ENCODE peak calls at places on chromosome 21, in six cellular contexts. Q is SJCRH30; K is adrenal gland; G is right lobe of liver; O is sigmoid colon; P is CD8-positive, alpha-beta memory T cell. C is an unnamed sample. For H3K4me1, the result is how much of the 10 kb centered on the place peaks cover.

GRCh38 chr21:43320526-43320925 is 106.4 kb downstream of the SIK1 start:
- DNase-seq in O (no peak), Q (no peak), K (no peak), P (no peak), G (peak), C (no peak)

GRCh38 chr21:42855143-42855936 is 24.0 kb downstream of the WDR4 start:
- DNase-seq in P (no peak), K (no peak), Q (no peak), O (no peak), G (no peak), C (peak)

GRCh38 chr21:22223385-22223784 is 1225.2 kb downstream of the NCAM2 start:
- DNase-seq in K (no peak), Q (no peak), O (no peak), P (no peak), G (no peak), C (no peak)

GRCh38 chr21:45537111-45537745 is 5.0 kb downstream of the SLC19A1 start:
- DNase-seq in K (peak), Q (no peak), O (peak), G (peak), P (no peak), C (peak)

GRCh38 chr21:35265170-35265877 is 216.2 kb upstream of the RUNX1 start:
- DNase-seq in K (no peak), Q (peak), P (no peak), O (no peak), G (no peak), C (no peak)

GRCh38 chr21:21199342-21200102 is 201.3 kb downstream of the NCAM2 start:
- DNase-seq in Q (no peak), O (no peak), G (no peak), P (no peak), K (no peak), C (no peak)

GRCh38 chr21:26810266-26810665 is 34.9 kb downstream of the ADAMTS1 start:
- DNase-seq in O (no peak), G (no peak), K (no peak), Q (no peak), P (no peak), C (no peak)

GRCh38 chr21:34986561-34987533 is 62.3 kb downstream of the RUNX1 start:
- DNase-seq in Q (no peak), G (no peak), O (peak), P (peak), K (no peak), C (no peak)

GRCh38 chr21:46111193-46111571 is 13.3 kb downstream of the COL6A2 start:
- DNase-seq in P (no peak), K (peak), O (peak), Q (peak), G (peak), C (peak)

GRCh38 chr21:41419921-41420862 is 5.8 kb upstream of the MX1 start:
- DNase-seq in Q (peak), P (peak), K (peak), G (peak), O (peak), C (peak)

GRCh38 chr21:42556960-42557359 is 43.3 kb downstream of the SLC37A1 start:
- DNase-seq in Q (no peak), O (peak), K (peak), G (peak), P (no peak), C (peak)

GRCh38 chr21:18549214-18549905 is 145.8 kb upstream of the TMPRSS15 start:
- DNase-seq in Q (no peak), P (no peak), K (no peak), G (no peak), O (no peak), C (no peak)

GRCh38 chr21:45248893-45249381 is 38.8 kb downstream of the POFUT2 start:
- DNase-seq in P (no peak), G (no peak), Q (peak), K (peak), O (peak), C (no peak)

GRCh38 chr21:29939859-29940245 is at the start of gene GRIK1:
- DNase-seq in G (no peak), P (no peak), K (peak), O (no peak), Q (no peak), C (no peak)

GRCh38 chr21:42616366-42617340 is 36.8 kb upstream of the PDE9A start:
- DNase-seq in K (no peak), Q (no peak), O (no peak), G (no peak), P (peak), C (peak)

GRCh38 chr21:43940672-43941071 is 71.4 kb upstream of the TRAPPC10 start:
- DNase-seq in O (no peak), P (no peak), G (no peak), K (no peak), Q (no peak), C (no peak)

GRCh38 chr21:29351691-29352090 is 53.0 kb downstream of the BACH1 start:
- DNase-seq in P (no peak), Q (peak), O (no peak), G (no peak), K (no peak), C (no peak)

GRCh38 chr21:16891821-16892220 is 621.0 kb upstream of the CXADR start:
- DNase-seq in K (no peak), G (no peak), Q (no peak), O (no peak), P (no peak), C (no peak)

GRCh38 chr21:46078984-46079356 is 18.9 kb upstream of the COL6A2 start:
- DNase-seq in G (no peak), P (no peak), Q (no peak), K (peak), O (no peak), C (no peak)

GRCh38 chr21:44686000-44686781 is 4.2 kb upstream of the KRTAP12-1 start:
- DNase-seq in G (no peak), O (no peak), K (no peak), Q (no peak), P (no peak), C (peak)

GRCh38 chr21:42568377-42568776 is 54.7 kb downstream of the SLC37A1 start:
- DNase-seq in Q (no peak), P (no peak), O (peak), K (peak), G (no peak), C (peak)

GRCh38 chr21:41680444-41681335 is 86.2 kb downstream of the RIPK4 start:
- DNase-seq in K (no peak), Q (no peak), P (no peak), O (no peak), G (no peak), C (peak)

GRCh38 chr21:31644648-31645047 is 14.8 kb upstream of the SOD1 start:
- DNase-seq in G (no peak), O (no peak), K (no peak), Q (no peak), P (no peak), C (no peak)

GRCh38 chr21:26982767-26983166 is 15.9 kb upstream of the ADAMTS5 start:
- DNase-seq in Q (no peak), P (no peak), K (peak), O (no peak), G (no peak), C (no peak)

GRCh38 chr21:34762761-34763160 is 94.0 kb downstream of the CLIC6 start:
- DNase-seq in K (no peak), P (no peak), O (no peak), Q (peak), G (no peak), C (no peak)

GRCh38 chr21:30234643-30235042 is 18.7 kb upstream of the CLDN8 start:
- DNase-seq in P (no peak), Q (no peak), K (no peak), O (no peak), G (no peak), C (no peak)

GRCh38 chr21:17359781-17360180 is 153.1 kb upstream of the CXADR start:
- DNase-seq in P (no peak), G (no peak), Q (no peak), O (no peak), K (no peak), C (no peak)

GRCh38 chr21:34510148-34511142 is 1.6 kb downstream of the KCNE1 start:
- DNase-seq in G (peak), K (peak), Q (peak), P (no peak), O (peak), C (peak)

GRCh38 chr21:18908641-18909040 is 505.1 kb upstream of the TMPRSS15 start:
- DNase-seq in Q (no peak), P (no peak), O (no peak), G (no peak), K (no peak), C (no peak)

GRCh38 chr21:41678016-41678935 is 88.6 kb downstream of the RIPK4 start:
- DNase-seq in K (no peak), P (no peak), O (no peak), Q (no peak), G (no peak), C (peak)

GRCh38 chr21:23249760-23250159 is 2251.6 kb downstream of the NCAM2 start:
- DNase-seq in O (no peak), G (no peak), K (no peak), P (no peak), Q (no peak), C (no peak)

GRCh38 chr21:34722684-34723300 is 54.0 kb downstream of the CLIC6 start:
- DNase-seq in G (no peak), P (peak), O (no peak), Q (no peak), K (no peak), C (no peak)

GRCh38 chr21:46136739-46137349 is 18.5 kb downstream of the FTCD start:
- DNase-seq in P (no peak), O (no peak), G (no peak), Q (no peak), K (no peak), C (no peak)

GRCh38 chr21:27269646-27270045 is 302.8 kb upstream of the ADAMTS5 start:
- DNase-seq in G (no peak), P (no peak), K (no peak), O (no peak), Q (no peak), C (no peak)

GRCh38 chr21:45525910-45526306 is 16.3 kb downstream of the SLC19A1 start:
- DNase-seq in Q (no peak), G (peak), O (peak), P (no peak), K (no peak), C (peak)

GRCh38 chr21:14598065-14598464 is 52.0 kb upstream of the SAMSN1 start:
- DNase-seq in G (no peak), O (no peak), P (no peak), K (no peak), Q (no peak), C (no peak)

GRCh38 chr21:14603202-14603601 is 57.1 kb upstream of the SAMSN1 start:
- DNase-seq in Q (no peak), P (no peak), O (no peak), G (no peak), K (no peak), C (no peak)

GRCh38 chr21:14607262-14607661 is 61.1 kb upstream of the SAMSN1 start:
- DNase-seq in P (no peak), Q (no peak), K (no peak), O (no peak), G (no peak), C (no peak)

GRCh38 chr21:14600569-14601308 is 54.6 kb upstream of the SAMSN1 start:
- DNase-seq in P (no peak), G (no peak), Q (peak), K (no peak), O (no peak), C (no peak)

GRCh38 chr21:14602418-14602987 is 56.4 kb upstream of the SAMSN1 start:
- DNase-seq in G (no peak), Q (no peak), P (no peak), K (no peak), O (no peak), C (no peak)
- H3K4me3 ChIP-seq in G (no peak), Q (no peak), P (peak), K (peak), O (no peak), C (peak)

GRCh38 chr21:36464590-36464989 is 15.3 kb downstream of the CLDN14 start:
- DNase-seq in P (no peak), K (no peak), O (no peak), G (no peak), Q (no peak), C (no peak)
- H3K4me1 ChIP-seq in P (under half), K (under half), O (under half), G (under half), Q (under half), C (under half)

DNA sequence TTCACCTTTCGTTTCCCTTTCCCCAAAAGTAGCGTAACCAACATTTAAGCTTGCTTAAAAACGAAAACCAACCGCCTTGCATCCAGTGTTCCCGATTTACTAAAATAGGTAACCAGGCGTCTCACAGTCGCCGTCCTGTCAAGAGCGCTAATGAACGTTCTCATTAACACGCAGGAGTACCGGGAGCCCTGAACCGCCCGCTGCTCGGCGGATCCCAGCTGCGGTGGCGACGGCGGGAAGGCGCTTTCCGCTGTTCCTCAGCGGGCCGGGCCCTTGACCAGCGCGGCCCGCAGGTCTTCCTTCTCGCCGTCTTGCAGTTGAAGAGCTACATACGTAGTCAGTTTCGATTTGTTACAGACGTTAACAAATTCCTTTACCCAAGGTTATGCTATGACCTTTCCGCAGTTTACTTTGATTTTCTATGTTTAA is 2.0 kb downstream of the OLIG1 start:
- DNase-seq in G (no peak), O (no peak), Q (no peak), K (no peak), P (no peak), C (no peak)
- H3K4me3 ChIP-seq in G (peak), O (peak), Q (peak), K (peak), P (peak), C (peak)

GRCh38 chr21:15774590-15774989 is 44.8 kb downstream of the USP25 start:
- DNase-seq in G (no peak), O (no peak), P (no peak), Q (no peak), K (no peak), C (no peak)
- H3K4me1 ChIP-seq in G (under half), O (half or more), P (under half), Q (under half), K (under half), C (under half)

GRCh38 chr21:37009740-37010341 is 3.3 kb downstream of the RIPPLY3 start:
- DNase-seq in K (peak), G (peak), P (peak), O (peak), Q (peak), C (peak)

GRCh38 chr21:37006243-37006520 is 320 bp upstream of the RIPPLY3 start:
- DNase-seq in Q (no peak), O (no peak), K (peak), G (no peak), P (no peak), C (no peak)

GRCh38 chr21:37006521-37007291 is at the start of gene RIPPLY3:
- DNase-seq in Q (no peak), P (peak), O (no peak), K (no peak), G (no peak), C (no peak)

GRCh38 chr21:37008705-37009104 is 2.2 kb downstream of the RIPPLY3 start:
- DNase-seq in G (no peak), Q (no peak), K (peak), P (no peak), O (no peak), C (peak)

DNA sequence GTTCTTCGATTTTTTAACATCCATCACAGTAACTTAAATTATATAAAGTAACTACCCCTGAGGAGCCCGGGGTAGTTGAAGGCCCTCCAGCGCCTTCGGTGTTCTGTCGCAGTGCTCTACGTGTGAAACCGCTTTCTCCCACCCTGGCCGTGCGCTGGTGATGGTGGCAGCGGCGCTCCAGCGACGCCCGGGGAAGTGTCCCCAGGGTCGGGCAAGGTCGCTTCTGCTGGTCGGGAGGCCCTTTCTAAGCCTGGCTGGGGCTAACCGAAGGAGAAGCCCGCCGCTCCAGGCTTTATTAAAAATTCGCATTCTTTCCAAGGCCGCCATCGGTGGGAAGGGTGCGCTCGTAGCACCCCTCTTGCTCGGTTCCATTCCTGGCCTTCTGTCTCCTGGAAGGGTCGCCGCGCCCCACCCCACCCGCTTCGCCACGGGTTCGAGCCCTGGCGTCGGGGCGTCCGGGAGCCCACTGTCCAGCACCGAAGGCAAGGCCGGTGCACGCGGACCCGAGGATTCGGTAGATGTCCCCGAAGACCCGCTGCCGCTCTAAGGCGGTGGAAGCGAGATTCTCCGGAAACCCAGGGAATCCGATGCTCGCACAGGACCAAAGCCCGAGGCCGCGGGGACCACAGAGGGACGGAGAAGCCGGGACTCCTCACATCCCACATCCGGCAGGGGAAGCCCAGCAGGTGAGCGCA is 807 bp upstream of the RIPPLY3 start:
- DNase-seq in Q (no peak), K (peak), O (no peak), G (no peak), P (no peak), C (no peak)
- H3K4me3 ChIP-seq in Q (no peak), K (peak), O (peak), G (peak), P (no peak), C (peak)

GRCh38 chr21:38798481-38798882 is 7.2 kb upstream of the ETS2 start:
- DNase-seq in P (no peak), O (no peak), G (no peak), Q (peak), K (no peak), C (no peak)

GRCh38 chr21:38798081-38798480 is 7.6 kb upstream of the ETS2 start:
- DNase-seq in G (no peak), P (no peak), K (no peak), O (no peak), Q (no peak), C (no peak)

GRCh38 chr21:38802050-38803026 is 3.4 kb upstream of the ETS2 start:
- DNase-seq in Q (no peak), G (no peak), K (no peak), P (no peak), O (no peak), C (no peak)

GRCh38 chr21:38800924-38801744 is 4.6 kb upstream of the ETS2 start:
- DNase-seq in K (no peak), P (no peak), G (no peak), O (no peak), Q (no peak), C (no peak)

GRCh38 chr21:38800046-38800758 is 5.5 kb upstream of the ETS2 start:
- DNase-seq in K (no peak), P (no peak), G (no peak), O (no peak), Q (no peak), C (no peak)
- H3K4me1 ChIP-seq in K (under half), P (under half), G (under half), O (under half), Q (under half), C (under half)

DNA sequence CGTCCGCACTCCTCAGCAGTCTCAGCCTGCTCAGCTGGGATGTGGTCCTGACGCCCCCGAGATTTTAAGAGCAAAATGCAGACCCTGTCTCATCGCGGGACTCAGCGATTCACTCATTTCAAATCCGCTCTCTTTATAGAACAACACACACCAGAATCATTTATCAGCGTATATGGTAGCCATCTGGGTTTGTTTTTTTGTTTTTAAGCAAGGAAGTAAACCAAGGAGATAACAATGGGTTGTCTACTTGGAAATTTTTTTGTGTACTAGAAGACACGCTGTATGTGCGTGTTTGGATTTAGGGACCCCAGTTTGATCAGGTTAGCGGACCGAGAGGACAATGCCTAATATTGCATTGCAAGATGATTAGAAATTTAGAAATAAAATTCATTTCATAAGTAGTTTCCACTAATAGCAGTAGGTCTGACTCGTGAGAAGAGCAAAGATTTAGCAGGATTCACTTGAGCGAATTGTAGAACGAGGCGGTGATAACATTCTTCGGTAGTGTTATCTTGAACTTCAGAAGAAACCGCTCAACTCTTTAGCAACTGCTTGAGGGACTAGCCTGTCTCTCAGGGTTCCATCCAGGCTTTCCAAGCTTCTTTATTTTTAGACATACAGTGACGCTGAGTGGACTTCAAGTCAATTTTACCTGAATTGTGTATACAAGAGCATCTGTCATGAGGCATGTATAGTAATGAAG is 1.3 kb downstream of the GABPA start:
- DNase-seq in O (no peak), P (peak), Q (peak), K (no peak), G (no peak), C (no peak)
- H3K4me3 ChIP-seq in O (peak), P (peak), Q (peak), K (peak), G (peak), C (peak)

C was measured in upper lobe of right lung.